ENCODE peak calls at places on chromosome 16, in ten cellular contexts. B is type B pancreatic cell, R is right lobe of liver, N is dorsolateral prefrontal cortex, F is nephron progenitor cell, V is astrocyte of the spinal cord, G is lower leg skin, O is HFF-Myc, H is heart right ventricle, T is heart left ventricle. I is an unnamed sample.

GRCh38 chr16:78458588-78458987 is 359.1 kb downstream of the WWOX start:
- DNase-seq in O (no peak), T (no peak), B (no peak), V (no peak), R (no peak), H (no peak), G (no peak), F (no peak), N (no peak), I (no peak)

GRCh38 chr16:54059319-54059718 is 227.3 kb downstream of the IRX3 start:
- DNase-seq in F (no peak), O (no peak), H (no peak), G (no peak), B (no peak), N (no peak), R (no peak), T (no peak), V (no peak), I (no peak)

GRCh38 chr16:66917741-66918140 is 944 bp downstream of the CDH16 start:
- DNase-seq in H (no peak), F (no peak), T (no peak), O (no peak), V (no peak), B (no peak), N (no peak), R (no peak), G (no peak), I (no peak)

GRCh38 chr16:492211-492875 is 35.2 kb upstream of the CAPN15 start:
- DNase-seq in V (no peak), R (no peak), G (no peak), F (no peak), O (no peak), N (no peak), B (no peak), T (peak; percentile 46), H (no peak), I (no peak)

GRCh38 chr16:64627288-64627687 is 494.6 kb downstream of the CDH11 start:
- DNase-seq in G (no peak), H (no peak), F (no peak), R (no peak), N (no peak), B (no peak), T (no peak), V (no peak), O (no peak), I (no peak)

GRCh38 chr16:31215287-31216115 is 1.4 kb downstream of the PYDC1 start:
- DNase-seq in N (no peak), V (peak; percentile 18), R (no peak), O (no peak), G (peak; percentile 86), B (no peak), H (peak; percentile 62), F (peak; percentile 69), T (peak; percentile 68), I (peak; percentile 57)

GRCh38 chr16:85553436-85554113 is 59.5 kb upstream of the GSE1 start:
- DNase-seq in H (peak; percentile 83), G (no peak), B (no peak), O (no peak), F (peak; percentile 86), R (peak; percentile 89), T (peak; percentile 84), V (peak; percentile 43), N (no peak), I (peak; percentile 50)

GRCh38 chr16:14150796-14151195 is 79.7 kb downstream of the MRTFB start:
- DNase-seq in R (no peak), T (no peak), N (no peak), G (no peak), F (no peak), V (no peak), B (no peak), H (no peak), O (no peak), I (no peak)

GRCh38 chr16:82094942-82095540 is 60.0 kb downstream of the HSD17B2 start:
- DNase-seq in T (no peak), F (no peak), N (no peak), H (no peak), O (no peak), V (no peak), B (no peak), G (no peak), R (no peak), I (no peak)

GRCh38 chr16:48164907-48165715 is 9.3 kb upstream of the ABCC12 start:
- DNase-seq in G (peak; percentile 94), F (peak; percentile 85), V (peak; percentile 71), O (peak; percentile 48), T (peak; percentile 78), R (peak; percentile 84), H (peak; percentile 82), B (peak; percentile 79), N (peak; percentile 66), I (peak; percentile 77)

GRCh38 chr16:15899538-15900100 is 11.2 kb upstream of the CEP20 start:
- DNase-seq in R (no peak), O (peak; percentile 67), B (no peak), F (no peak), N (no peak), G (no peak), T (no peak), V (peak; percentile 94), H (no peak), I (peak; percentile 95)

GRCh38 chr16:86809458-86809955 is 231.2 kb downstream of the FOXL1 start:
- DNase-seq in O (no peak), V (peak; percentile 94), H (no peak), F (peak; percentile 23), T (no peak), B (no peak), R (no peak), G (no peak), N (no peak), I (peak; percentile 89)

GRCh38 chr16:67613808-67614207 is 31.1 kb upstream of the CARMIL2 start:
- DNase-seq in N (no peak), O (no peak), T (no peak), V (no peak), G (no peak), F (peak; percentile 7), R (no peak), H (no peak), B (no peak), I (peak; percentile 11)

GRCh38 chr16:75550211-75550662 is 5.8 kb downstream of the TMEM231 start:
- DNase-seq in B (no peak), R (peak; percentile 60), T (peak; percentile 51), O (no peak), V (peak; percentile 53), H (no peak), F (no peak), G (no peak), N (no peak), I (peak; percentile 33)
- TF ChIP-seq CTCF in B (peak; percentile 41), R (peak; percentile 69), T (peak; percentile 46), O (peak; percentile 41), V (peak; percentile 72), H (peak; percentile 58), F (no peak), G (no peak), N (peak; percentile 66), I (peak; percentile 47)

GRCh38 chr16:8565498-8565897 is 24.8 kb downstream of the TMEM114 start:
- DNase-seq in H (no peak), G (no peak), N (no peak), R (no peak), T (no peak), O (no peak), V (no peak), B (no peak), F (peak; percentile 25), I (no peak)
- TF ChIP-seq CTCF in H (no peak), G (no peak), N (no peak), R (no peak), T (no peak), O (no peak), V (no peak), B (no peak), F (no peak), I (no peak)

GRCh38 chr16:19005561-19006445 is 22.1 kb downstream of the TMC7 start:
- DNase-seq in R (no peak), G (peak; percentile 90), O (no peak), F (no peak), V (peak; percentile 44), H (peak; percentile 46), N (peak; percentile 95), T (peak; percentile 45), B (no peak), I (peak; percentile 97)
- TF ChIP-seq CTCF in R (no peak), G (no peak), O (no peak), F (no peak), V (no peak), H (no peak), N (no peak), T (no peak), B (no peak), I (no peak)

DNA sequence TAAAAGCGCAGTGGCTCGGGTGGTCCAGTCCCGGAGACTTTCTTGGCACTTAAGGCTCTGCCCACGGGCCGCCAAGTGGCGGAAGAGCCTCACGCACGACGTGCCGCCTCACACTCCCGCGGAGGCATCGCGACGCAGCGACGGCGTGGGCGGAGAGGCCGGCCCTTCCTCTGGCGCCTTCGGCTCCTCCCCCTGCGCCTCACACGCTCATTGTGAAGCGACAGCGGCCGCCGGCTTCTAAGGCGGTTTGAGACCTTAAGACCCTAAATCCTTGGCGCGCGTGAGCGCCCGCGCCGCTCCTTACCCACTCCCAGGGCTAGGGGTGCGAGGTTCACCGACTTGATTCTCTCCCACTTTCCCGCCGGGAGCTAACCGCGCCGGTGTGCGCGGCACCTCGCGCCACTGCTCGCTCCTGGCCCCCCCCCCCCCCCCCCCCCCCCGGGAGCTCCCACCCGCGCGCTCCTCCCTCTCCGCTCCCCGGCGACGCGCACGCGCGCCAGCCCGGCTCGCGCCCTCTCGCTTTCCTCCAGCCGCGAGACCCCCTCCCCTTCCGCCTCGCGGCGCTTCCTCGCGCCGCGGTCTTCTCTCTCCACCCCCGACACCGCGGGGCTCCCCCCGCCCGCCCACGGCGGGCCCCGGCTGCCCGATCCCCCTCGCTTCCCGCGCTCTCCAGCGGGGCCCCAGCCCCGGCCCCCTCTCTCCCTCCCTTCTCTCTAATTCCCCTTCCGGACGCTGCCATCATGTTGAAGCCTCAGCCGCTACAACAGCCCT is at the start of gene ATXN2L:
- DNase-seq in F (peak; percentile 87), N (peak; percentile 91), H (peak; percentile 94), B (peak; percentile 94), O (peak; percentile 82), T (peak; percentile 97), R (peak; percentile 94), G (peak; percentile 98), V (peak; percentile 98), I (peak; percentile 90)
- TF ChIP-seq CTCF in F (no peak), N (peak; percentile 51), H (no peak), B (peak; percentile 15), O (no peak), T (no peak), R (peak; percentile 11), G (no peak), V (no peak), I (no peak)

GRCh38 chr16:73636196-73636595 is 588.3 kb upstream of the ZFHX3 start:
- DNase-seq in N (no peak), T (no peak), V (no peak), G (no peak), H (no peak), B (no peak), R (no peak), F (no peak), O (no peak), I (no peak)
- TF ChIP-seq CTCF in N (no peak), T (no peak), V (no peak), G (no peak), H (no peak), B (no peak), R (no peak), F (no peak), O (no peak), I (no peak)

GRCh38 chr16:63461248-63461841 is 1425.1 kb upstream of the CDH8 start:
- DNase-seq in F (peak; percentile 42), N (no peak), V (peak; percentile 56), O (peak; percentile 7), B (no peak), R (no peak), G (no peak), H (no peak), T (no peak), I (peak; percentile 59)
- TF ChIP-seq CTCF in F (peak; percentile 50), N (peak; percentile 59), V (peak; percentile 38), O (peak; percentile 18), B (peak; percentile 86), R (peak; percentile 51), G (no peak), H (peak; percentile 55), T (no peak), I (peak; percentile 57)